ENCODE peak calls at places on chromosomes 5 and 9, in four cellular contexts. Z is IMR-90, Q is K562, M is GM12878. C is an unnamed sample.
A peak's percentile ranks its signal among the peaks of the same experiment; 100 is the strongest.

GRCh38 chr5:100562821-100563220 is 27.6 kb downstream of the FAM174A start:
- DNase-seq in Z (no peak), Q (no peak), M (no peak), C (no peak)

GRCh38 chr9:115263731-115264130 is 145.8 kb upstream of the TNC start:
- DNase-seq in Z (peak; percentile 66), Q (no peak), M (no peak), C (no peak)

GRCh38 chr5:151686673-151687378 is at the start of gene SPARC:
- DNase-seq in Z (peak; percentile 96), Q (no peak), M (no peak), C (peak; percentile 85)

GRCh38 chr9:130331573-130331972 is 66.0 kb downstream of the HMCN2 start:
- DNase-seq in Z (peak; percentile 74), Q (no peak), M (no peak), C (no peak)

GRCh38 chr9:121059998-121060636 is 10.0 kb upstream of the C5 start:
- DNase-seq in Z (peak; percentile 84), Q (peak; percentile 28), M (no peak), C (peak; percentile 80)

GRCh38 chr9:104992696-104993095 is 64.7 kb upstream of the ABCA1 start:
- DNase-seq in Z (peak; percentile 90), Q (no peak), M (no peak), C (peak; percentile 24)

GRCh38 chr5:90099099-90099498 is 310.5 kb downstream of the CETN3 start:
- DNase-seq in Z (no peak), Q (no peak), M (no peak), C (no peak)

GRCh38 chr9:113221800-113222481 is 597 bp downstream of the SLC31A1 start:
- DNase-seq in Z (no peak), Q (peak; percentile 17), M (no peak), C (no peak)

DNA sequence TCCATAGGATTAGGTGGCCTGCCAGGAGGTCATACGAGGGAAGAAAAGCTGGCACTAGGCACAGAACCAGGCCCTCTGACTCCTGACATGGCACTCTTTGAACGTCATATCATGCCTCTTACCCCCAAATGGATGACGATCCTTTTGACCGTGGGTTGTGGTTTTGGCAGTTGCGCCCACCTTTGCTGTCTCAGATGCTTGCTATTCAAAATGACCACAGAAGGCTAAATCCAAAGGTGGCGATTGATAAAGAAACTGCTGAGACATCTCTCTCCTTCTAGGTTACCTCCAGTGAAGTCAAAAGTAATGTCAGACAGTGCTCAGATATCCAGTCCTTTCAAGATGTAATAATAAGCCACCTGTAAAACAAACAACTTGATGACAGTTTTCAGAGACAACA is 385.0 kb downstream of the EFNA5 start:
- DNase-seq in Z (no peak), Q (no peak), M (no peak), C (no peak)
- TF ChIP-seq FOS in Z (no peak), Q (no peak), M (no peak), C (no peak)

DNA sequence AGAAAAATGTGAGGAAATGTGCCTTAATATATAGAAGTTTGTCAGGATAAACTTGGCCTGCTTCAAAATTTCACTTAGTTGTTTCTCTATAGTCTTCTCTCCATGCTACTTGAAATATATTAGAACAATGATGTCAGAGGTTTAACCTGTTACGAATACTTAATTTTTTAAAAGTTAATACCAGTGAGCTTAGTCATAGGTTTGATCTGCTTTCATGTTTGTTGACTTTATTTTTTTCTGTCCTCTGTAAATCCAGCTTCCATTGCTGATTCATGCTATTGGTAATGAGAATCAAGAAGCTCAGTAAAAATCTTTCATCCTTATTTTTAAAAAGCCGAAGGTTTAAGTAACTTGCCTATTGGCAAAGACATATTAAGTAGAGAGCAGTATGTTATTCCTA is 27.9 kb downstream of the BDP1 start:
- DNase-seq in Z (peak; percentile 92), Q (no peak), M (no peak), C (peak; percentile 79)
- TF ChIP-seq FOS in Z (peak; percentile 66), Q (no peak), M (no peak), C (peak; percentile 82)

GRCh38 chr5:88128813-88129212 is 139.8 kb downstream of the TMEM161B start:
- DNase-seq in Z (no peak), Q (no peak), M (no peak), C (no peak)

DNA sequence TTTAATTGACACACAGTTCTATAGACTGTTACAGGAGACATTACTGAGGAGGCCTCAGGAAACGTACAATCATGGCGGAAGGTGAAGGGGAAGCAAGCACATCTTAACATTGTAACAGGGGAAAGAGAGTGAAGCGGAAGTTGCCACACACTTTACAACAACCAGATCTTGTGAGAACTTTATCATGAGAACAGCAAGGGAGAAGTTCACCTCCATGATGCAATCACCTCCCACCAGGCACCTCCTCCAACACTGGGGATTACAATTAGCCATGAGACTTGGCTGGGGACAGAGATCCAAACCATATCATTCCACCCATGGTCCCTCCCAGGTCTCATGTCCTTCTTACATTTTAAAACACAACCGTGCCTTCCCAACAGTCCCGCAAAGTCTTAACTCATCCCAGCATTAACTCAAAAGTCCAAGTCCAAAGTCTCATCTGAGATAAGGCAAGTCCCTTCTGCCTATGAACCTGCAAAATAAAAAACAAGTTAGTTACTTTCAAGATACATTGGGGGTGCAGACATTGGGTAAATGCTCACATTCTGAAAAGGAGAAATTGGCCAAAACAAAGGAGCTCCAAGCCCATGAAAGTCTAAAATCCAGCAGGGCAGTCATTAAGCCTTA is 138.3 kb downstream of the TMEM161B start:
- DNase-seq in Z (no peak), Q (no peak), M (no peak), C (no peak)
- TF ChIP-seq FOS in Z (no peak), Q (no peak), M (no peak), C (no peak)

GRCh38 chr5:322281-322941 is 897 bp downstream of the AHRR start:
- DNase-seq in Z (peak; percentile 36), Q (no peak), M (no peak), C (peak; percentile 30)
- TF ChIP-seq FOS in Z (no peak), Q (no peak), M (no peak), C (no peak)

DNA sequence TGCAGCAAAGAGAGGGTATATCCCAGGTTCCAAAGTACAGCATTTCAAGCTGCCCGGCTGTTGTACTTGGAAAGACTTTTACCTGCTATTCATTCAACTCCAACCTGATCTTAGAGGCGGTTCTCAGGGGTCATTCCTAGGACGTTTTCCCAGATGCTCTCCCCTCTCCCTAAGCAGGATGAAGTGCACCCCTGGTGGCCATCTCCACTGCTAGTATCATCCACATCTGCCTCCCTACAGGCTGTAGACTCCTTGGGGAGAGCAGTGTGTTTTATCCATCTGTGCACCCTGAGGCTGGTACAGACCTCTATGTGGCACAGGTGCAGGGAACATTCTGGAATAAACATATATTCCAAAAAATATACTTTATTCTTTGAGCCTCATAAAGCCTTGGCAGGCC is 56.8 kb downstream of the PTPN3 start:
- DNase-seq in Z (no peak), Q (peak; percentile 14), M (no peak), C (no peak)
- TF ChIP-seq FOS in Z (no peak), Q (no peak), M (no peak), C (no peak)

GRCh38 chr5:128736567-128736966 is 198.5 kb upstream of the FBN2 start:
- DNase-seq in Z (peak; percentile 6), Q (no peak), M (no peak), C (peak; percentile 8)
- TF ChIP-seq FOS in Z (no peak), Q (no peak), M (no peak), C (no peak)

GRCh38 chr5:65078331-65078730 is 309.6 kb downstream of the CWC27 start:
- DNase-seq in Z (no peak), Q (no peak), M (no peak), C (peak; percentile 67)

GRCh38 chr5:65077653-65078052 is 308.9 kb downstream of the CWC27 start:
- DNase-seq in Z (no peak), Q (no peak), M (no peak), C (no peak)

GRCh38 chr5:65075623-65076250 is 307.0 kb downstream of the CWC27 start:
- DNase-seq in Z (no peak), Q (no peak), M (no peak), C (no peak)

GRCh38 chr5:65072836-65073620 is 304.3 kb downstream of the CWC27 start:
- DNase-seq in Z (peak; percentile 4), Q (no peak), M (no peak), C (peak; percentile 31)

GRCh38 chr5:65076251-65076869 is 307.6 kb downstream of the CWC27 start:
- DNase-seq in Z (peak; percentile 54), Q (peak; percentile 82), M (no peak), C (peak; percentile 36)
- TF ChIP-seq FOS in Z (no peak), Q (no peak), M (no peak), C (no peak)

GRCh38 chr9:29199975-29200374 is 1626.7 kb upstream of the C9orf72 start:
- DNase-seq in Z (no peak), Q (no peak), M (no peak), C (no peak)
- TF ChIP-seq FOS in Z (no peak), Q (no peak), M (no peak), C (no peak)

C was measured in endothelial cell of umbilical vein.